ENCODE peak calls at places on chromosomes 13 and 19, in eight cellular contexts. L is fibroblast of mammary gland, R is brain microvascular endothelial cell, Z is PC-3, C is astrocyte of the spinal cord, V is dorsolateral prefrontal cortex, E is pancreas, U is breast epithelium. S is an unnamed sample.

GRCh38 chr13:101144808-101145419 is 271.4 kb downstream of the NALCN start:
- DNase-seq in L (peak; percentile 72), R (peak; percentile 22), Z (peak; percentile 74), C (peak; percentile 74), V (no peak), E (no peak), U (no peak), S (peak; percentile 29)

GRCh38 chr19:9891609-9892373 is 44.5 kb downstream of the OLFM2 start:
- DNase-seq in L (no peak), R (no peak), Z (no peak), C (no peak), V (no peak), E (no peak), U (no peak), S (no peak)

GRCh38 chr19:39969266-39969665 is 1.7 kb upstream of the PSMC4 start:
- DNase-seq in L (peak; percentile 45), R (no peak), Z (no peak), C (peak; percentile 31), V (no peak), E (no peak), U (no peak), S (peak; percentile 16)

GRCh38 chr13:44936246-44936645 is 53.0 kb downstream of the NUFIP1 start:
- DNase-seq in L (no peak), R (no peak), Z (no peak), C (no peak), V (no peak), E (no peak), U (no peak), S (no peak)

GRCh38 chr13:36718146-36718545 is 44.3 kb downstream of the SERTM1 start:
- DNase-seq in L (peak; percentile 84), R (no peak), Z (peak; percentile 41), C (peak; percentile 86), V (no peak), E (no peak), U (no peak), S (peak; percentile 25)

GRCh38 chr13:94978516-94978915 is 266.2 kb upstream of the SOX21 start:
- DNase-seq in L (peak; percentile 83), R (no peak), Z (no peak), C (peak; percentile 16), V (no peak), E (no peak), U (no peak), S (no peak)

GRCh38 chr19:15154002-15154612 is 46.7 kb downstream of the NOTCH3 start:
- DNase-seq in L (peak; percentile 61), R (peak; percentile 60), Z (peak; percentile 74), C (peak; percentile 53), V (no peak), E (no peak), U (no peak), S (peak; percentile 60)

GRCh38 chr13:20714563-20715339 is 11.3 kb downstream of the IL17D start:
- DNase-seq in L (peak; percentile 94), R (peak; percentile 29), Z (no peak), C (peak; percentile 95), V (no peak), E (no peak), U (no peak), S (peak; percentile 71)

GRCh38 chr19:54937926-54938325 is 9.4 kb downstream of the NLRP7 start:
- DNase-seq in L (no peak), R (no peak), Z (no peak), C (no peak), V (no peak), E (no peak), U (no peak), S (no peak)

GRCh38 chr13:41700790-41701310 is 243.5 kb downstream of the RGCC start:
- DNase-seq in L (peak; percentile 79), R (peak; percentile 28), Z (peak; percentile 85), C (peak; percentile 81), V (no peak), E (no peak), U (no peak), S (peak; percentile 83)

GRCh38 chr19:4555657-4556561 is 3.6 kb downstream of the SEMA6B start:
- DNase-seq in L (no peak), R (no peak), Z (peak; percentile 72), C (no peak), V (no peak), E (no peak), U (no peak), S (no peak)

GRCh38 chr19:10279737-10280442 is 6.9 kb upstream of the ICAM4 start:
- DNase-seq in L (no peak), R (no peak), Z (no peak), C (no peak), V (no peak), E (no peak), U (no peak), S (no peak)

GRCh38 chr19:35141627-35142401 is 1.2 kb upstream of the FXYD7 start:
- DNase-seq in L (no peak), R (no peak), Z (no peak), C (no peak), V (no peak), E (no peak), U (no peak), S (no peak)

GRCh38 chr19:12939292-12939606 is 840 bp downstream of the CALR start:
- DNase-seq in L (peak; percentile 76), R (peak; percentile 57), Z (peak; percentile 18), C (no peak), V (no peak), E (no peak), U (no peak), S (peak; percentile 65)

GRCh38 chr19:12938536-12939291 is at the start of gene CALR:
- DNase-seq in L (peak; percentile 29), R (no peak), Z (peak; percentile 22), C (no peak), V (no peak), E (no peak), U (no peak), S (peak; percentile 67)

GRCh38 chr19:12940897-12941296 is 2.5 kb downstream of the CALR start:
- DNase-seq in L (no peak), R (no peak), Z (no peak), C (no peak), V (no peak), E (no peak), U (no peak), S (no peak)

GRCh38 chr19:12938054-12938535 is 314 bp upstream of the CALR start:
- DNase-seq in L (peak; percentile 99), R (peak; percentile 100), Z (peak; percentile 100), C (peak; percentile 100), V (peak; percentile 100), E (peak; percentile 97), U (peak; percentile 100), S (peak; percentile 99)

DNA sequence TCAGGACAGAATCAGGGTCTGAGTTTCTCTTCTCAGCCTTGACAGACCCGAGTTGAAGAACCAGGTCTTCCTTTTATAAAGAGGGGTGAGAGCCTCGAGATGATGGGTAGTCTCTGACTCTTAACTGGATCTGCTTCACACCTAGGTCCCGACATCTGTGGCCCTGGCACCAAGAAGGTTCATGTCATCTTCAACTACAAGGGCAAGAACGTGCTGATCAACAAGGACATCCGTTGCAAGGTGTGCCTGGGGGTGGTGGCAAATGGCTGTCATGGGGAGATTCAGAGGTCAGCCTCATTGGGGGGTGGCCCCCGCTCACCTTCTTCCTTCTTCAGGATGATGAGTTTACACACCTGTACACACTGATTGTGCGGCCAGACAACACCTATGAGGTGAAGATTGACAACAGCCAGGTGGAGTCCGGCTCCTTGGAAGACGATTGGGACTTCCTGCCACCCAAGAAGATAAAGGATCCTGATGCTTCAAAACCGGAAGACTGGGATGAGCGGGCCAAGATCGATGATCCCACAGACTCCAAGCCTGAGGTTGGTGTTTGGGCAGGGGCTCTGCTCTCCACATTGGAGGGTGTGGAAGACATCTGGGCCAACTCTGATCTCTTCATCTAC is 1.6 kb downstream of the CALR start:
- DNase-seq in L (no peak), R (no peak), Z (no peak), C (no peak), V (no peak), E (no peak), U (no peak), S (no peak)
- H3K4me3 ChIP-seq in L (peak overlapping the region; percentile 99), R (peak overlapping the region; percentile 99), Z (peak overlapping the region; percentile 95), C (peak overlapping the region; percentile 80), V (peak overlapping the region; percentile 97), E (peak overlapping the region; percentile 76), U (peak overlapping the region; percentile 100), S (peak overlapping the region; percentile 63)

DNA sequence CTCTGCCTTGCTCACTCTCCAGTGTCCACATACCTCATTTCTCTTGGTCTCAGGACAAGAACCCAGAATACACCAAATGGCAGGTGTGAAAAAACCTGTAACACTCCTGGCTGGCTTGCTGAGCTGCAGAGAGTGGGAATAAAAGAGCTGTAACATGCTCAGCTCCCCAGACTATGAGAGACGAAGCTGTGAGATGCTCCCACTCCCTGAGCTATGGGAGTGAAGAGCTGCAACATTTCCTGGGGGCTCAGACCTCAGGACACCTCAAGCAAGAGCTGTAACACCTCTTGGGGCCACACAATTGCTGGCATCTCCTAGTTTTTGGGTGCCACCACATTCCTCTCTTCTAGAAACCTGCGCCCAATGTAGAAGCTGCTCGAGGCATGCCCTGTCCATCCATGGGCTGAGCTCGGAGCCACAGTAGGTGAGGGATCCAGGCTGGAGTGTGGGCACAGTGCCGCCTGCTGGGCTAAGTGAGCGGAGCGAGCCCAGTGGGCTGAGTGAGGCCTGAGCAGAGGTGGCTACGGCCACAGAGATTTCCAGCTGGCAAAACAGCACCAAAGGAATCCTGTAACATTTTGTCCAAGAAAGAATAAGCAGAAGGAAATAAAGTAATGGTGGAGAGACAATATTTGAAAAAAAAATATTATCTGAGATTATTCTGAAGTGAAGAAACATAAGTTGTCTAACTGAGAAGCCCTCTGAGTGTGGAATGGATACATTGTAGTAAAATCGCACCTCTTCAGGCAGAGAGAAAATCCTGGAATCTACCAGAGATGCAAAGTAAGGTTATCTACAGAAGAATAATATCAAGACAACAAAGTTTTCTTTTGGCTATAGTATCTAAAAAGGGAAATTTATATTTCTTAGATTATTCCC is 186.2 kb upstream of the PCDH9 start:
- DNase-seq in L (peak; percentile 51), R (peak; percentile 43), Z (peak; percentile 45), C (peak; percentile 39), V (no peak), E (peak; percentile 58), U (no peak), S (peak; percentile 10)
- TF ChIP-seq CTCF in L (peak; percentile 78), R (peak; percentile 93), Z (peak; percentile 72), C (peak; percentile 83), V (no peak), E (no peak), U (no peak), S (peak; percentile 67)

GRCh38 chr19:5627395-5627904 is 4.6 kb downstream of the SAFB start:
- DNase-seq in L (peak; percentile 76), R (peak; percentile 27), Z (no peak), C (no peak), V (no peak), E (no peak), U (peak; percentile 33), S (peak; percentile 75)
- H3K4me3 ChIP-seq in L (no peak overlapping the region), R (no peak overlapping the region), Z (no peak overlapping the region), C (no peak overlapping the region), V (no peak overlapping the region), E (no peak overlapping the region), U (no peak overlapping the region), S (no peak overlapping the region)

DNA sequence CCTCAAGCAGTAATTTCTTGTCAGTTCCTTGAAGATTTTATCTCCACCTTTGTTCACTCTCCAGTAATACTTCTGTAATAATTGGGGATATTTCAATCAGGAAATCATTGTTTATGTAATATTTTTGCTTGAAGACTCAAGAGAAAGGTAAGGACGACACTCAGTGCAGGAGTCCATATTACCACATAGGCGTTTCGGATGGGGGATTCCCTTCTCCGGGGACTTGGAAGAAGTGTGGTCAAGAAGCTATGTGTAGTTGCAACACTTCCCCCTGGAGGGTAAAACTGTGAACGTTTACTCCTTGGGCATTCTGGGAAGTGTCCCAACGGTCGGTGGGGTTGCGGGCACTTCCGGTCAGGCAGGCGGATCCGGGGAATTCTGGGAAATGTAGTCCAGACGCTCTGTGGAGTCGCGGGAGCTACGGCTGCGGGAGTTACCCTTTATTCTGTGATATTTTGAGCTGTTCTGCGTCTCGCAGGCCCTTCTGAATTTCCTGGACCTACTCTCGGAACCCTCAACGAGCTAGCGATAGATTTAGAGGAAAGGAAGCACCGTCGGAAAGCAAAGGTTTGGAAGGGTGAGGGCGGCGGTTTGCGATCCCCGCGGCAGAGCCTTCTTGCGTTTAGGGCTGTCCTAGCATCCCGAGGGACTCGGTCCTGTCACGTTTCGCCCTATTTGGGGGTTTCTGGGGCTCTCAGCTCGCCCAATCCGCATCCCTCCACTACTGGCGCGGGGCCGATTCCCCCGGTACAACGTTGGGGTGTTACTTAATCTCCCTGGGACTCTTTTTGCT is at the start of gene ZNF221:
- DNase-seq in L (peak; percentile 99), R (peak; percentile 98), Z (peak; percentile 93), C (peak; percentile 98), V (peak; percentile 81), E (peak; percentile 84), U (peak; percentile 87), S (peak; percentile 99)
- TF ChIP-seq CTCF in L (peak; percentile 45), R (peak; percentile 64), Z (peak; percentile 53), C (peak; percentile 58), V (peak; percentile 72), E (no peak), U (peak; percentile 22), S (peak; percentile 30)

S was measured in foreskin fibroblast.